ENCODE peak calls at places on chromosomes 11 and 22, in nine cellular contexts. C is T-helper 9 cell; Y is ACHN; N is cardiac muscle cell; W is stimulated activated CD4-positive, alpha-beta T cell treated with anti-CD3 and anti-CD28 coated beads, Interleukin-4, amount 100 ng/mL, for 1 hour; R is NAMALWA; H is smooth muscle cell of the brain vasculature; V is NCI-H446 treated with DMSO at 0.1 percent for 48 hours; J is stomach. Z is an unnamed sample.
A peak's percentile ranks its signal among the peaks of the same experiment; 100 is the strongest.

GRCh38 chr11:107769189-107769588 is 57.3 kb upstream of the SLN start:
- DNase-seq in J (no peak), Y (no peak), H (no peak), V (no peak), R (no peak), C (no peak), N (no peak), W (no peak), Z (no peak)

GRCh38 chr11:57219021-57219627 is 17.9 kb downstream of the APLNR start:
- DNase-seq in W (no peak), H (no peak), J (no peak), C (no peak), R (no peak), V (no peak), N (no peak), Y (no peak), Z (no peak)

GRCh38 chr11:81915045-81915444 is 818.6 kb downstream of the FAM181B start:
- DNase-seq in V (peak; percentile 75), Y (no peak), H (no peak), W (no peak), N (no peak), J (no peak), R (no peak), C (no peak), Z (no peak)

GRCh38 chr11:72584293-72584921 is 89.8 kb downstream of the PDE2A start:
- DNase-seq in N (peak; percentile 9), Y (no peak), H (no peak), J (peak; percentile 48), C (peak; percentile 35), V (no peak), R (no peak), W (peak; percentile 63), Z (no peak)

GRCh38 chr11:101369835-101370234 is 214.0 kb downstream of the TRPC6 start:
- DNase-seq in Y (no peak), C (no peak), H (no peak), W (no peak), V (no peak), J (no peak), N (no peak), R (no peak), Z (no peak)

GRCh38 chr22:20956258-20957117 is 10.6 kb upstream of the AIFM3 start:
- DNase-seq in Y (peak; percentile 56), N (no peak), V (no peak), H (no peak), R (no peak), W (no peak), C (no peak), J (no peak), Z (peak; percentile 49)

GRCh38 chr11:38824573-38824972 is 2226.5 kb upstream of the RAG2 start:
- DNase-seq in V (no peak), H (no peak), Y (peak; percentile 17), J (no peak), R (peak; percentile 30), W (no peak), N (peak; percentile 9), C (no peak), Z (peak; percentile 47)

GRCh38 chr22:43396934-43397457 is 14.8 kb upstream of the MPPED1 start:
- DNase-seq in N (no peak), J (peak; percentile 66), Y (no peak), C (no peak), H (no peak), V (no peak), W (no peak), R (no peak), Z (no peak)

GRCh38 chr11:66316849-66317251 is at the start of gene CD248:
- DNase-seq in C (no peak), W (no peak), J (no peak), R (no peak), H (no peak), Y (no peak), V (no peak), N (peak; percentile 89), Z (no peak)

GRCh38 chr11:22433066-22433450 is 94.9 kb downstream of the SLC17A6 start:
- DNase-seq in W (no peak), Y (no peak), J (no peak), N (no peak), R (no peak), H (no peak), V (peak; percentile 43), C (no peak), Z (no peak)

GRCh38 chr11:71542856-71543743 is 5.1 kb upstream of the KRTAP5-9 start:
- DNase-seq in N (peak; percentile 17), W (no peak), J (no peak), Y (no peak), C (no peak), H (no peak), R (no peak), V (no peak), Z (no peak)

GRCh38 chr11:102390667-102391449 is 43.8 kb downstream of the BIRC2 start:
- DNase-seq in H (peak; percentile 32), V (peak; percentile 4), W (peak; percentile 49), C (peak; percentile 35), R (peak; percentile 73), N (peak; percentile 71), Y (peak; percentile 68), J (peak; percentile 75), Z (peak; percentile 38)

GRCh38 chr22:24601217-24602104 is 1.5 kb upstream of the GGT1 start:
- DNase-seq in Y (peak; percentile 80), J (peak; percentile 97), V (no peak), H (no peak), R (no peak), C (no peak), W (no peak), N (no peak), Z (no peak)

GRCh38 chr22:42335839-42336378 is 65.5 kb upstream of the TCF20 start:
- DNase-seq in H (no peak), C (no peak), N (no peak), V (peak; percentile 18), W (no peak), Y (no peak), J (no peak), R (no peak), Z (no peak)

GRCh38 chr22:49725516-49725915 is 102.2 kb downstream of the BRD1 start:
- DNase-seq in H (no peak), N (no peak), C (no peak), Y (no peak), W (no peak), V (no peak), R (no peak), J (no peak), Z (no peak)

GRCh38 chr11:84532364-84532763 is 1094.8 kb downstream of the DLG2 start:
- DNase-seq in W (no peak), V (no peak), N (no peak), J (no peak), C (no peak), Y (no peak), H (no peak), R (no peak), Z (no peak)

GRCh38 chr11:115869780-115870431 is 365.7 kb upstream of the CADM1 start:
- DNase-seq in R (peak; percentile 74), N (peak; percentile 60), C (no peak), J (no peak), W (no peak), H (no peak), V (peak; percentile 71), Y (peak; percentile 41), Z (peak; percentile 57)

GRCh38 chr22:45318558-45319318 is 9.0 kb downstream of the FAM118A start:
- DNase-seq in H (no peak), J (no peak), R (no peak), N (no peak), C (peak; percentile 58), W (peak; percentile 19), Y (no peak), V (no peak), Z (no peak)

GRCh38 chr22:17250380-17251129 is 31.3 kb upstream of the ADA2 start:
- DNase-seq in C (no peak), R (no peak), H (no peak), J (no peak), W (no peak), Y (no peak), N (peak; percentile 29), V (no peak), Z (no peak)

GRCh38 chr11:94870422-94870821 is 102.3 kb downstream of the AMOTL1 start:
- DNase-seq in V (no peak), N (no peak), Y (no peak), C (no peak), W (no peak), H (no peak), J (no peak), R (no peak), Z (no peak)

GRCh38 chr22:49260681-49261580 is 566.7 kb downstream of the BRD1 start:
- DNase-seq in N (no peak), H (no peak), J (peak; percentile 17), Y (no peak), C (no peak), W (no peak), R (no peak), V (no peak), Z (no peak)

GRCh38 chr11:19338375-19338774 is 97.6 kb upstream of the E2F8 start:
- DNase-seq in R (no peak), W (no peak), H (no peak), J (no peak), N (no peak), V (no peak), C (no peak), Y (no peak), Z (no peak)

GRCh38 chr11:95134491-95134890 is 44.8 kb downstream of the ENDOD1 start:
- DNase-seq in V (peak; percentile 92), H (no peak), R (no peak), C (no peak), N (no peak), Y (peak; percentile 1), W (no peak), J (no peak), Z (no peak)

GRCh38 chr22:48957987-48958321 is 869.7 kb downstream of the BRD1 start:
- DNase-seq in C (no peak), V (no peak), Y (no peak), W (no peak), R (no peak), N (no peak), H (no peak), J (peak; percentile 4), Z (no peak)

GRCh38 chr11:119918356-119918755 is 189.4 kb upstream of the NECTIN1 start:
- DNase-seq in N (no peak), W (no peak), C (no peak), R (no peak), V (no peak), J (no peak), Y (no peak), H (no peak), Z (no peak)

GRCh38 chr11:12581923-12582322 is 92.3 kb upstream of the TEAD1 start:
- DNase-seq in C (no peak), H (no peak), R (no peak), W (no peak), J (no peak), V (no peak), N (peak; percentile 71), Y (peak; percentile 86), Z (no peak)

GRCh38 chr11:36376888-36377758 is 81.0 kb downstream of the PRR5L start:
- DNase-seq in W (peak; percentile 34), C (peak; percentile 49), H (no peak), N (peak; percentile 43), R (no peak), V (no peak), Y (peak; percentile 59), J (peak; percentile 43), Z (peak; percentile 49)

GRCh38 chr11:69278091-69278867 is 15.7 kb upstream of the MYEOV start:
- DNase-seq in H (no peak), R (no peak), Y (no peak), J (peak; percentile 88), C (no peak), N (peak; percentile 42), W (no peak), V (no peak), Z (no peak)